ENCODE peak calls at places on chromosomes 6 and 20, in nine cellular contexts. W is CD4-positive, alpha-beta T cell; T is nucleus accumbens; M is Ammon's horn; V is stimulated activated CD4-positive, alpha-beta T cell treated with anti-CD3 and anti-CD28 coated beads, Interleukin-4, amount 100 ng/mL, for 1 hour; Q is WERI-Rb-1; Y is activated CD8-positive, alpha-beta memory T cell treated with anti-CD3 and anti-CD28 coated beads, Interleukin-2, amount 50 U/mL, for 4 hours; D is transverse colon; N is foreskin fibroblast. K is an unnamed sample.

GRCh38 chr6:67606905-67607828 is 1027.9 kb upstream of the ADGRB3 start:
- DNase-seq in W (no peak), T (no peak), M (no peak), V (no peak), Q (no peak), Y (no peak), D (no peak), N (peak; percentile 71), K (no peak)

GRCh38 chr6:73388800-73389512 is 5.7 kb upstream of the DDX43 start:
- DNase-seq in W (peak; percentile 21), T (peak; percentile 12), M (peak; percentile 47), V (peak; percentile 36), Q (peak; percentile 80), Y (peak; percentile 41), D (peak; percentile 68), N (peak; percentile 82), K (peak; percentile 53)

GRCh38 chr20:8267009-8267408 is 134.9 kb downstream of the PLCB1 start:
- DNase-seq in W (no peak), T (no peak), M (no peak), V (no peak), Q (no peak), Y (no peak), D (no peak), N (no peak), K (no peak)

GRCh38 chr6:144265390-144265789 is 19.7 kb upstream of the UTRN start:
- DNase-seq in W (no peak), T (no peak), M (no peak), V (no peak), Q (no peak), Y (no peak), D (no peak), N (peak; percentile 52), K (peak; percentile 15)

GRCh38 chr6:35049885-35050284 is 91.3 kb downstream of the TCP11 start:
- DNase-seq in W (no peak), T (no peak), M (peak; percentile 89), V (no peak), Q (peak; percentile 93), Y (no peak), D (peak; percentile 51), N (peak; percentile 90), K (peak; percentile 30)

GRCh38 chr6:36649721-36650484 is 28.6 kb upstream of the CDKN1A start:
- DNase-seq in W (no peak), T (no peak), M (no peak), V (no peak), Q (no peak), Y (no peak), D (no peak), N (no peak), K (no peak)

GRCh38 chr6:20740727-20741126 is 206.5 kb downstream of the CDKAL1 start:
- DNase-seq in W (no peak), T (no peak), M (no peak), V (no peak), Q (no peak), Y (no peak), D (no peak), N (no peak), K (no peak)

GRCh38 chr6:45610832-45611231 is 233.1 kb upstream of the SUPT3H start:
- DNase-seq in W (no peak), T (no peak), M (no peak), V (no peak), Q (no peak), Y (no peak), D (no peak), N (no peak), K (no peak)

GRCh38 chr20:25418779-25419178 is 11.3 kb downstream of the GINS1 start:
- DNase-seq in W (no peak), T (no peak), M (no peak), V (no peak), Q (no peak), Y (no peak), D (no peak), N (peak; percentile 79), K (no peak)

GRCh38 chr6:53258076-53258773 is 90.5 kb downstream of the ELOVL5 start:
- DNase-seq in W (no peak), T (no peak), M (no peak), V (no peak), Q (no peak), Y (no peak), D (no peak), N (no peak), K (no peak)

K was measured in body of pancreas.